ENCODE peak calls at places on chromosomes 12 and 14, in eight cellular contexts. I, S, O, V, L, D, R and N are unnamed samples.

GRCh38 chr14:99472937-99473336 is 7.7 kb downstream of the SETD3 start:
- DNase-seq in R (no peak), O (no peak), V (no peak), D (no peak), S (no peak), L (no peak), I (no peak), N (no peak)

GRCh38 chr12:51797301-51797700 is 51.2 kb downstream of the FIGNL2 start:
- DNase-seq in D (no peak), L (no peak), I (no peak), V (no peak), S (no peak), R (no peak), O (no peak), N (no peak)

GRCh38 chr12:89709994-89710872 is 1.6 kb upstream of the ATP2B1 start:
- DNase-seq in V (no peak), L (no peak), D (no peak), O (no peak), S (peak; percentile 52), I (no peak), R (peak; percentile 79), N (no peak)

GRCh38 chr12:46514886-46515285 is 142.3 kb upstream of the SLC38A2 start:
- DNase-seq in O (no peak), I (no peak), L (no peak), S (no peak), R (no peak), D (no peak), V (no peak), N (no peak)

GRCh38 chr14:91170504-91171121 is 56.7 kb downstream of the DGLUCY start:
- DNase-seq in V (no peak), O (no peak), S (peak; percentile 50), R (no peak), I (no peak), L (no peak), D (peak; percentile 92), N (no peak)

GRCh38 chr12:93624595-93625294 is 52.3 kb downstream of the SOCS2 start:
- DNase-seq in L (no peak), D (no peak), V (peak; percentile 94), S (no peak), I (peak; percentile 54), R (no peak), O (no peak), N (no peak)

GRCh38 chr14:78022059-78022458 is 148.1 kb upstream of the NRXN3 start:
- DNase-seq in V (peak; percentile 80), S (peak; percentile 67), I (peak; percentile 69), L (no peak), O (peak; percentile 12), R (peak; percentile 63), D (peak; percentile 33), N (peak; percentile 82)

GRCh38 chr14:36271939-36272907 is 48.2 kb downstream of the MBIP start:
- DNase-seq in R (no peak), I (no peak), L (no peak), S (no peak), O (no peak), V (no peak), D (no peak), N (no peak)

GRCh38 chr14:38502241-38502640 is 246.3 kb upstream of the CLEC14A start:
- DNase-seq in V (no peak), O (no peak), L (no peak), D (no peak), R (no peak), I (no peak), S (no peak), N (no peak)

GRCh38 chr14:91244501-91244901 is at the start of gene GPR68:
- DNase-seq in O (no peak), R (no peak), I (no peak), S (peak; percentile 57), D (no peak), L (peak; percentile 79), V (no peak), N (no peak)

GRCh38 chr12:32369202-32369601 is 30.2 kb upstream of the FGD4 start:
- DNase-seq in S (no peak), I (no peak), V (no peak), O (no peak), R (no peak), L (no peak), D (no peak), N (no peak)

GRCh38 chr14:23442721-23443356 is 7.4 kb upstream of the MYH7 start:
- DNase-seq in S (no peak), I (no peak), D (no peak), O (no peak), R (peak; percentile 14), V (no peak), L (no peak), N (no peak)

GRCh38 chr14:33765251-33765650 is 185.6 kb downstream of the EGLN3 start:
- DNase-seq in R (no peak), V (no peak), D (no peak), O (no peak), I (no peak), L (no peak), S (no peak), N (no peak)

GRCh38 chr14:89186850-89187376 is 230.1 kb downstream of the FOXN3 start:
- DNase-seq in D (peak; percentile 68), I (no peak), L (no peak), S (no peak), V (no peak), R (peak; percentile 83), O (no peak), N (no peak)

GRCh38 chr14:100240725-100241032 is 1.7 kb downstream of the YY1 start:
- DNase-seq in I (no peak), R (no peak), O (no peak), L (no peak), S (no peak), D (no peak), V (no peak), N (no peak)

GRCh38 chr12:98440165-98440581 is 75.2 kb upstream of the TMPO start:
- DNase-seq in O (no peak), I (peak; percentile 66), V (peak; percentile 64), R (peak; percentile 58), L (no peak), S (peak; percentile 35), D (peak; percentile 54), N (peak; percentile 89)

GRCh38 chr12:62711626-62712305 is 223.2 kb downstream of the PPM1H start:
- DNase-seq in R (no peak), L (no peak), O (no peak), V (no peak), I (no peak), S (no peak), D (no peak), N (no peak)

GRCh38 chr12:5200276-5201087 is 156.8 kb downstream of the KCNA5 start:
- DNase-seq in S (peak; percentile 62), I (peak; percentile 74), R (peak; percentile 66), L (peak; percentile 77), D (peak; percentile 26), V (peak; percentile 39), O (peak; percentile 30), N (peak; percentile 75)

GRCh38 chr14:90556050-90556477 is 159.2 kb downstream of the CALM1 start:
- DNase-seq in O (no peak), S (peak; percentile 57), D (no peak), I (no peak), L (peak; percentile 52), R (no peak), V (no peak), N (no peak)

GRCh38 chr12:81797100-81797499 is 38.0 kb upstream of the PPFIA2 start:
- DNase-seq in O (no peak), V (peak; percentile 29), R (no peak), I (no peak), D (no peak), S (no peak), L (no peak), N (no peak)

GRCh38 chr12:31363826-31364225 is 37.9 kb upstream of the SINHCAF start:
- DNase-seq in D (no peak), O (no peak), V (no peak), L (peak; percentile 30), R (no peak), I (no peak), S (no peak), N (no peak)

DNA sequence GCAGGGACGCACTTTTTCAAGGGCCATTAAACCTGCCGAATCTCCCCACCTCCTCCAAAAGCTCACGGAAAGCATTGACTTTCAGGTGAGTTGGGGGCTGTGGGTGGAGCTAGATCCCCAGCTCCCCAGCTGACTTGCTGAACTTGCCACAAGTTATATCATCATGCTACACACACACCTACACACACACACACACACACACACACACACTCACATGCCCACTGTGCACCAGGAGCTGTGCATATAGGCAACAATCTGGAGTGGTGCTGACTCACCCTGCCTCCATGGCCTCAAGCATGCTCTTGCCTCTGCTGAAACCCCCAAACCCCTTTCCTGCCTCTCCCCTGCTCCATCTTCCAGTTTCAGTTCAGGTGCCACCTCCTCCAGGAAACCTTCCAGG is 26.1 kb downstream of the SERPINA3 start:
- DNase-seq in O (no peak), R (no peak), L (no peak), D (no peak), S (no peak), I (no peak), V (no peak), N (no peak)
- TF ChIP-seq POLR2A in O (no peak), R (no peak), L (no peak), D (no peak), S (no peak), I (no peak), V (no peak), N (no peak)

DNA sequence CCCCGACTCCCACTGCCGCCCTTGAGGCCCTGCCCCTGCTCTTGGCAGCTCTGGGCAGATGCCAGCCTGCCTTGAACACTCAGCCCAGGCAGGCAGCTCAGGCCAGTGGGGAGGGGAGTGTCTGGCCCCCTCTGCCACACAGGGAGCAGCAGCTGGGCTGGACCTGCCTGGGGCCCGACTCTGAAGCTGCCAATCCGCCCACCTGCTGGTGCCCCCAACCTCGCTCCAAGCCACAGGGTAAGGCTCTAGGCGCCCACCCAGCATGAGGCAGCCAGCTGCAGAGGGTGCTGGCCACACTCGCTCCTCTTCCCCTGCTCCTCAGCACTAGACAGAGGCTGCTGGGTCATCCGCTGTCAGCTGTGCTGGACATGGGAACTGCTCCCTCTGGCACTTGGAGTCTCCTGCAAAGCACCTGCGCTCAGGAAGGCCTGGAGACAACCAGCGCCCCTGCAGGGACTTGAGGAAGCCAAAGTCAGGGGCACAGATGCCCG is 24.7 kb upstream of the NUDT14 start:
- DNase-seq in I (no peak), D (no peak), O (no peak), S (peak; percentile 66), L (no peak), R (no peak), V (peak; percentile 63), N (no peak)
- TF ChIP-seq POLR2A in I (no peak), D (no peak), O (no peak), S (no peak), L (no peak), R (no peak), V (no peak), N (no peak)

DNA sequence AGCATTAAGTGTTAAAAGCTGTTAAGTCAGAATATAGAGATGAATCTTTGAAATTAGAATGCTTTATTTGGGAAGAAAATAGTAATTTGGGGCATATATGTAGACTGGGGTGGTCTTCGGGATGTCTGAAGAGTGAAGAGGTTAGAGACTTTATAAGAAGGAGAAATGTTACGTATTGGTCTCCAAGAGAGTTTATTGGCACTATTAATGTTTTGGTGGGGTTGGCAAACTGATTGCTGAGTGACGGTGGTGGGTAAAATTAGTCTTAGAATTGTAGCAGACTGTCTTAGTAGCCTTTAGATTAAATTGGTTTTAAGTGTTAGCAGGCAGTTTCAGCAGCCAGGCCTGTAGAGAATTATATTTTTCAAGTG is 4.9 kb upstream of the ATP23 start:
- DNase-seq in S (no peak), D (no peak), O (no peak), V (no peak), R (no peak), L (no peak), I (no peak), N (peak; percentile 39)
- TF ChIP-seq POLR2A in S (no peak), D (no peak), O (no peak), V (no peak), R (no peak), L (no peak), I (no peak), N (no peak)

GRCh38 chr14:104597576-104597975 is 7.0 kb downstream of the TMEM179 start:
- DNase-seq in D (no peak), R (no peak), L (peak; percentile 45), I (no peak), V (no peak), S (no peak), O (peak; percentile 22), N (no peak)
- TF ChIP-seq POLR2A in D (no peak), R (no peak), L (no peak), I (no peak), V (no peak), S (no peak), O (no peak), N (no peak)